ENCODE peak calls at places on chromosome 3, in nine cellular contexts. One of them, this sample, is unnamed.

GRCh38 chr3:30146978-30147377 is 459.4 kb upstream of the TGFBR2 start:
- DNase-seq in A549: no peak
- DNase-seq in non-pigmented ciliary epithelial cell: no peak
- DNase-seq in NCI-H1092: no peak
- DNase-seq in ELR: no peak
- DNase-seq in left kidney: no peak
- DNase-seq in RPMI7951: peak
- DNase-seq in pons: no peak
- DNase-seq in AG20443: no peak
- DNase-seq in this sample: no peak

GRCh38 chr3:163261618-163262017 is 1765.0 kb downstream of the OTOL1 start:
- DNase-seq in NCI-H1092: no peak
- DNase-seq in AG20443: no peak
- DNase-seq in A549: no peak
- DNase-seq in non-pigmented ciliary epithelial cell: no peak
- DNase-seq in RPMI7951: no peak
- DNase-seq in left kidney: no peak
- DNase-seq in pons: no peak
- DNase-seq in ELR: no peak
- DNase-seq in this sample: no peak

GRCh38 chr3:120795959-120796358 is 53.4 kb downstream of the GTF2E1 start:
- DNase-seq in RPMI7951: no peak
- DNase-seq in NCI-H1092: no peak
- DNase-seq in non-pigmented ciliary epithelial cell: no peak
- DNase-seq in ELR: no peak
- DNase-seq in left kidney: no peak
- DNase-seq in AG20443: no peak
- DNase-seq in A549: peak
- DNase-seq in pons: no peak
- DNase-seq in this sample: no peak

GRCh38 chr3:45841380-45841700 is 579 bp downstream of the LZTFL1 start:
- DNase-seq in AG20443: peak
- DNase-seq in pons: no peak
- DNase-seq in A549: peak
- DNase-seq in ELR: peak
- DNase-seq in NCI-H1092: no peak
- DNase-seq in left kidney: peak
- DNase-seq in RPMI7951: peak
- DNase-seq in non-pigmented ciliary epithelial cell: no peak
- DNase-seq in this sample: peak

GRCh38 chr3:160695906-160696305 is 18.9 kb downstream of the ARL14 start:
- DNase-seq in non-pigmented ciliary epithelial cell: no peak
- DNase-seq in AG20443: no peak
- DNase-seq in left kidney: no peak
- DNase-seq in A549: no peak
- DNase-seq in pons: no peak
- DNase-seq in RPMI7951: peak
- DNase-seq in NCI-H1092: no peak
- DNase-seq in ELR: peak
- DNase-seq in this sample: no peak

GRCh38 chr3:28934135-28934813 is 346.6 kb upstream of the RBMS3 start:
- DNase-seq in RPMI7951: no peak
- DNase-seq in NCI-H1092: no peak
- DNase-seq in left kidney: no peak
- DNase-seq in non-pigmented ciliary epithelial cell: no peak
- DNase-seq in A549: no peak
- DNase-seq in ELR: no peak
- DNase-seq in pons: no peak
- DNase-seq in AG20443: no peak
- DNase-seq in this sample: no peak

GRCh38 chr3:177827517-177828249 is 630.4 kb upstream of the TBL1XR1 start:
- DNase-seq in pons: no peak
- DNase-seq in left kidney: peak
- DNase-seq in NCI-H1092: no peak
- DNase-seq in non-pigmented ciliary epithelial cell: peak
- DNase-seq in A549: peak
- DNase-seq in ELR: peak
- DNase-seq in RPMI7951: peak
- DNase-seq in AG20443: peak
- DNase-seq in this sample: peak

GRCh38 chr3:65955792-65956477 is 82.8 kb downstream of the MAGI1 start:
- DNase-seq in NCI-H1092: no peak
- DNase-seq in pons: no peak
- DNase-seq in A549: peak
- DNase-seq in RPMI7951: peak
- DNase-seq in ELR: peak
- DNase-seq in non-pigmented ciliary epithelial cell: peak
- DNase-seq in left kidney: peak
- DNase-seq in AG20443: peak
- DNase-seq in this sample: no peak

GRCh38 chr3:192515661-192516040 is 211.7 kb downstream of the FGF12 start:
- DNase-seq in A549: no peak
- DNase-seq in ELR: no peak
- DNase-seq in AG20443: no peak
- DNase-seq in left kidney: no peak
- DNase-seq in NCI-H1092: no peak
- DNase-seq in RPMI7951: no peak
- DNase-seq in pons: no peak
- DNase-seq in non-pigmented ciliary epithelial cell: no peak
- DNase-seq in this sample: no peak

GRCh38 chr3:195574497-195575304 is 9.0 kb downstream of the APOD start:
- DNase-seq in AG20443: no peak
- DNase-seq in left kidney: no peak
- DNase-seq in A549: no peak
- DNase-seq in ELR: no peak
- DNase-seq in NCI-H1092: no peak
- DNase-seq in RPMI7951: no peak
- DNase-seq in pons: no peak
- DNase-seq in non-pigmented ciliary epithelial cell: no peak
- DNase-seq in this sample: no peak

GRCh38 chr3:178562143-178562868 is 26.1 kb downstream of the KCNMB2 start:
- DNase-seq in A549: no peak
- DNase-seq in pons: no peak
- DNase-seq in non-pigmented ciliary epithelial cell: no peak
- DNase-seq in left kidney: no peak
- DNase-seq in NCI-H1092: no peak
- DNase-seq in ELR: peak
- DNase-seq in RPMI7951: peak
- DNase-seq in AG20443: peak
- DNase-seq in this sample: no peak

This sample was measured in myocyte.